ENCODE peak calls at places on chromosomes 11 and 22, in six cellular contexts. J, H, L, K, D and E are unnamed samples.

GRCh38 chr22:29994941-29995340 is 85.3 kb upstream of the HORMAD2 start:
- DNase-seq in J (no peak), H (no peak), L (peak; percentile 36), K (no peak), D (no peak), E (no peak)

GRCh38 chr22:30564045-30564765 is 10.3 kb downstream of the GAL3ST1 start:
- DNase-seq in J (no peak), H (no peak), L (no peak), K (peak; percentile 76), D (no peak), E (no peak)

GRCh38 chr11:58006940-58007339 is 16.7 kb upstream of the OR9Q1 start:
- DNase-seq in J (no peak), H (no peak), L (no peak), K (no peak), D (no peak), E (peak; percentile 64)

GRCh38 chr11:3227568-3228444 is 4.4 kb downstream of the MRGPRE start:
- DNase-seq in J (no peak), H (no peak), L (no peak), K (peak; percentile 19), D (peak; percentile 61), E (no peak)

GRCh38 chr11:67073908-67074307 is 17.3 kb downstream of the RHOD start:
- DNase-seq in J (no peak), H (no peak), L (no peak), K (no peak), D (no peak), E (no peak)

GRCh38 chr11:109745996-109746625 is 324.1 kb downstream of the C11orf87 start:
- DNase-seq in J (no peak), H (no peak), L (no peak), K (no peak), D (no peak), E (no peak)

GRCh38 chr11:62020661-62021060 is 53.2 kb upstream of the FTH1 start:
- DNase-seq in J (peak; percentile 46), H (peak; percentile 46), L (no peak), K (no peak), D (no peak), E (no peak)

GRCh38 chr11:134949121-134949591 is 537.1 kb upstream of the B3GAT1 start:
- DNase-seq in J (no peak), H (no peak), L (no peak), K (no peak), D (no peak), E (peak; percentile 70)

GRCh38 chr22:30297276-30298004 is 8.1 kb upstream of the CASTOR1 start:
- DNase-seq in J (no peak), H (no peak), L (no peak), K (no peak), D (no peak), E (no peak)

GRCh38 chr11:121422675-121423074 is 29.4 kb upstream of the SORL1 start:
- DNase-seq in J (no peak), H (no peak), L (no peak), K (no peak), D (no peak), E (no peak)

GRCh38 chr22:42920101-42920820 is 63.2 kb upstream of the ARFGAP3 start:
- DNase-seq in J (peak; percentile 55), H (peak; percentile 57), L (no peak), K (no peak), D (no peak), E (no peak)

GRCh38 chr11:14480716-14481115 is 18.9 kb downstream of the COPB1 start:
- DNase-seq in J (no peak), H (no peak), L (no peak), K (no peak), D (no peak), E (no peak)

GRCh38 chr11:64531422-64531821 is 59.6 kb upstream of the SLC22A12 start:
- DNase-seq in J (no peak), H (no peak), L (no peak), K (no peak), D (no peak), E (no peak)

GRCh38 chr11:128603003-128603715 is 15.8 kb upstream of the ETS1 start:
- DNase-seq in J (no peak), H (no peak), L (no peak), K (no peak), D (no peak), E (no peak)

GRCh38 chr22:49768961-49769690 is 58.5 kb downstream of the BRD1 start:
- DNase-seq in J (peak; percentile 70), H (no peak), L (no peak), K (peak; percentile 40), D (peak; percentile 59), E (no peak)

GRCh38 chr22:47202819-47203553 is 440.5 kb downstream of the TBC1D22A start:
- DNase-seq in J (peak; percentile 45), H (no peak), L (no peak), K (no peak), D (no peak), E (peak; percentile 81)

GRCh38 chr22:16601437-16602223 is 9.0 kb upstream of the CCT8L2 start:
- DNase-seq in J (no peak), H (no peak), L (peak; percentile 92), K (no peak), D (no peak), E (no peak)

GRCh38 chr11:131392528-131393255 is 22.3 kb downstream of the NTM start:
- DNase-seq in J (no peak), H (no peak), L (peak; percentile 2), K (no peak), D (no peak), E (no peak)

GRCh38 chr11:6888830-6889229 is 3.5 kb downstream of the OR2D2 start:
- DNase-seq in J (no peak), H (no peak), L (no peak), K (no peak), D (no peak), E (no peak)

GRCh38 chr11:69383372-69383771 is 89.4 kb downstream of the MYEOV start:
- DNase-seq in J (no peak), H (no peak), L (no peak), K (peak; percentile 5), D (peak; percentile 43), E (no peak)

GRCh38 chr11:69383946-69384547 is 90.1 kb downstream of the MYEOV start:
- DNase-seq in J (no peak), H (no peak), L (no peak), K (no peak), D (peak; percentile 50), E (no peak)

GRCh38 chr11:69381681-69382130 is 87.8 kb downstream of the MYEOV start:
- DNase-seq in J (peak; percentile 53), H (no peak), L (peak; percentile 40), K (no peak), D (peak; percentile 44), E (no peak)

GRCh38 chr11:69380921-69381581 is 87.1 kb downstream of the MYEOV start:
- DNase-seq in J (peak; percentile 53), H (no peak), L (no peak), K (no peak), D (peak; percentile 46), E (no peak)

GRCh38 chr11:69382131-69383128 is 88.5 kb downstream of the MYEOV start:
- DNase-seq in J (peak; percentile 68), H (no peak), L (peak; percentile 92), K (peak; percentile 6), D (peak; percentile 66), E (no peak)
- TF ChIP-seq POLR2AphosphoS5 in J (no peak), H (no peak), L (peak; percentile 77), K (no peak), D (no peak), E (no peak)

DNA sequence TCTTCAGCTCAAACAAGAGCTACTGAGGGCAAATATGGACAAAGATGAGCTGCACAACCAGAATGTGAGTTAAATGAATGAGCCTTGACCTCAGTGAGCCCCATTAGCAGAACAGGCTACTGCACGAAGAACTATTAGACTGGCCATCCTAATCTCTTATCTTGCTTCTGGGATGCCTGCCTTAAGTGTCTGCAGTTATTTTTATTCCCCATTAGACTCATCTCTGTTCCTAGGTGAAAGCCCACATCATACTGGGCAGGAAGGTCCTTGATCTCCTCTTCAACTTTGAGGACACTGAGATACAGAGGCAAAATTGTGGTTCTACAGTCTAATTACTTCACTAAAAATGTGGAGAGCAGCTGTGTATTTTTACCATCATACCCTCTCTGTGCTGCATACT is 32.8 kb upstream of the DLAT start:
- DNase-seq in J (no peak), H (no peak), L (no peak), K (no peak), D (no peak), E (no peak)
- TF ChIP-seq POLR2AphosphoS5 in J (no peak), H (no peak), L (no peak), K (no peak), D (no peak), E (no peak)

GRCh38 chr11:2138436-2139117 is 612 bp downstream of the IGF2 start:
- DNase-seq in J (no peak), H (no peak), L (no peak), K (no peak), D (no peak), E (no peak)

GRCh38 chr11:2136952-2137201 is 2.3 kb downstream of the IGF2 start:
- DNase-seq in J (no peak), H (no peak), L (no peak), K (no peak), D (no peak), E (no peak)

GRCh38 chr11:2136209-2136951 is 2.8 kb downstream of the IGF2 start:
- DNase-seq in J (no peak), H (no peak), L (no peak), K (no peak), D (no peak), E (no peak)

GRCh38 chr11:2138075-2138435 is 1.1 kb downstream of the IGF2 start:
- DNase-seq in J (no peak), H (no peak), L (no peak), K (peak; percentile 64), D (no peak), E (no peak)

GRCh38 chr11:2137202-2138071 is 1.8 kb downstream of the IGF2 start:
- DNase-seq in J (no peak), H (peak; percentile 41), L (peak; percentile 46), K (peak; percentile 95), D (no peak), E (no peak)
- TF ChIP-seq POLR2AphosphoS5 in J (no peak), H (no peak), L (no peak), K (no peak), D (no peak), E (no peak)

GRCh38 chr11:12217879-12218278 is 107.5 kb downstream of the MICAL2 start:
- DNase-seq in J (no peak), H (no peak), L (no peak), K (no peak), D (no peak), E (no peak)

GRCh38 chr11:12215192-12215591 is 104.8 kb downstream of the MICAL2 start:
- DNase-seq in J (no peak), H (peak; percentile 61), L (no peak), K (no peak), D (no peak), E (no peak)

GRCh38 chr11:12216542-12217422 is 106.4 kb downstream of the MICAL2 start:
- DNase-seq in J (no peak), H (no peak), L (peak; percentile 40), K (peak; percentile 72), D (no peak), E (no peak)

GRCh38 chr11:12214751-12215150 is 104.4 kb downstream of the MICAL2 start:
- DNase-seq in J (no peak), H (no peak), L (no peak), K (no peak), D (no peak), E (no peak)

DNA sequence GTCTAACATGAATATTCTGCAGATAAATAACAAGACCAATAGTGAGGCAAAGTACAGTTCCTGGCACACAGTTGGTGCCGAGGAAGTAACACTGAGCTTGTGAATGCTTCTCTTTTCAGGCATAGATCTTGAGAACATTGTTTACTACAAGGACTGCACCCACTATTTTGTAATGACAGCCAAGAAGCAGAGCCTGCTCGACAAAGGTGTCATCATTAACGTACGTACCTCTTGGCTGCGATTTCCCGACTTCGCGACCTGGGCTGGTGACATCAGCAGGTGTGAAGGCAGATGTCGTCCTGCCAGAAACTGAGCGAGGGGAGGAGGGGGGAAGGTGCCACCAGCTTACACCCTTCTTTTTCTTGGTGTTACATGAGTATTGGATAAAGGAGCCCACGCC is 105.7 kb downstream of the MICAL2 start:
- DNase-seq in J (no peak), H (no peak), L (no peak), K (no peak), D (no peak), E (no peak)
- TF ChIP-seq POLR2AphosphoS5 in J (peak; percentile 33), H (no peak), L (no peak), K (no peak), D (peak; percentile 14), E (no peak)